ENCODE peak calls at places on chromosome 7, in eight cellular contexts. H is neural crest cell, N is endothelial cell, Z is nephron progenitor cell, Y is BE2C, R is pancreas, A is fibroblast of pulmonary artery, P is AG04450. V is an unnamed sample.

GRCh38 chr7:105989686-105990085 is 26.6 kb downstream of the CDHR3 start:
- DNase-seq in H (no peak), N (no peak), Z (no peak), Y (no peak), R (no peak), A (no peak), P (no peak), V (no peak)

GRCh38 chr7:81430150-81430549 is 339.7 kb downstream of the HGF start:
- DNase-seq in H (no peak), N (no peak), Z (no peak), Y (no peak), R (no peak), A (peak), P (no peak), V (peak)

GRCh38 chr7:17492437-17492836 is 194.0 kb downstream of the AHR start:
- DNase-seq in H (no peak), N (no peak), Z (no peak), Y (no peak), R (no peak), A (no peak), P (no peak), V (no peak)

GRCh38 chr7:132618956-132619305 is 42.7 kb upstream of the PLXNA4 start:
- DNase-seq in H (no peak), N (no peak), Z (no peak), Y (no peak), R (no peak), A (peak), P (no peak), V (peak)

GRCh38 chr7:148031019-148031418 is 559.5 kb upstream of the C7orf33 start:
- DNase-seq in H (no peak), N (no peak), Z (no peak), Y (no peak), R (no peak), A (no peak), P (no peak), V (no peak)

GRCh38 chr7:38310601-38311057 is 37.2 kb upstream of the TARP start:
- DNase-seq in H (no peak), N (no peak), Z (no peak), Y (peak), R (peak), A (peak), P (no peak), V (peak)

GRCh38 chr7:10300557-10300956 is 673.1 kb upstream of the PHF14 start:
- DNase-seq in H (no peak), N (no peak), Z (no peak), Y (no peak), R (no peak), A (no peak), P (no peak), V (no peak)

GRCh38 chr7:80916770-80917681 is 1.8 kb downstream of the SEMA3C start:
- DNase-seq in H (no peak), N (no peak), Z (no peak), Y (no peak), R (no peak), A (peak), P (no peak), V (peak)

GRCh38 chr7:127504715-127505114 is 80.7 kb downstream of the GCC1 start:
- DNase-seq in H (peak), N (peak), Z (peak), Y (peak), R (peak), A (peak), P (no peak), V (peak)

GRCh38 chr7:148772297-148773089 is 73.8 kb downstream of the CUL1 start:
- DNase-seq in H (no peak), N (no peak), Z (no peak), Y (peak), R (no peak), A (peak), P (peak), V (peak)

GRCh38 chr7:148500978-148501377 is 89.6 kb upstream of the C7orf33 start:
- DNase-seq in H (no peak), N (no peak), Z (no peak), Y (no peak), R (no peak), A (no peak), P (no peak), V (no peak)

GRCh38 chr7:112708236-112708635 is 82.0 kb downstream of the TMEM168 start:
- DNase-seq in H (no peak), N (no peak), Z (no peak), Y (no peak), R (no peak), A (no peak), P (no peak), V (no peak)

GRCh38 chr7:2717293-2717904 is 29.4 kb downstream of the AMZ1 start:
- DNase-seq in H (no peak), N (no peak), Z (peak), Y (peak), R (no peak), A (peak), P (no peak), V (no peak)

GRCh38 chr7:20287317-20287716 is 43.4 kb upstream of the ITGB8 start:
- DNase-seq in H (no peak), N (no peak), Z (no peak), Y (no peak), R (no peak), A (no peak), P (no peak), V (no peak)

GRCh38 chr7:148319316-148319808 is 271.2 kb upstream of the C7orf33 start:
- DNase-seq in H (no peak), N (no peak), Z (no peak), Y (no peak), R (no peak), A (no peak), P (no peak), V (no peak)

GRCh38 chr7:130966246-130967009 is 232.4 kb upstream of the KLF14 start:
- DNase-seq in H (no peak), N (no peak), Z (no peak), Y (no peak), R (no peak), A (no peak), P (no peak), V (peak)

GRCh38 chr7:85229544-85229943 is 42.7 kb upstream of the SEMA3D start:
- DNase-seq in H (no peak), N (no peak), Z (no peak), Y (no peak), R (no peak), A (no peak), P (no peak), V (no peak)

GRCh38 chr7:116177009-116177408 is 33.3 kb upstream of the TES start:
- DNase-seq in H (no peak), N (no peak), Z (no peak), Y (no peak), R (no peak), A (peak), P (peak), V (peak)

GRCh38 chr7:3482147-3482921 is 181.3 kb downstream of the SDK1 start:
- DNase-seq in H (peak), N (peak), Z (peak), Y (peak), R (no peak), A (peak), P (peak), V (peak)

GRCh38 chr7:47371733-47372368 is 210.1 kb downstream of the TNS3 start:
- DNase-seq in H (no peak), N (no peak), Z (peak), Y (peak), R (peak), A (peak), P (no peak), V (no peak)

GRCh38 chr7:31938650-31939049 is 131.6 kb downstream of the PDE1C start:
- DNase-seq in H (no peak), N (no peak), Z (no peak), Y (no peak), R (no peak), A (no peak), P (no peak), V (no peak)

GRCh38 chr7:91551377-91552175 is 287.3 kb downstream of the FZD1 start:
- DNase-seq in H (no peak), N (no peak), Z (no peak), Y (no peak), R (no peak), A (no peak), P (no peak), V (no peak)

GRCh38 chr7:29309041-29309860 is 114.7 kb downstream of the CHN2 start:
- DNase-seq in H (no peak), N (no peak), Z (no peak), Y (no peak), R (no peak), A (no peak), P (no peak), V (no peak)

GRCh38 chr7:11239311-11239710 is 265.6 kb downstream of the PHF14 start:
- DNase-seq in H (no peak), N (no peak), Z (no peak), Y (no peak), R (no peak), A (peak), P (no peak), V (no peak)

GRCh38 chr7:68642727-68643126 is 955.5 kb upstream of the AUTS2 start:
- DNase-seq in H (no peak), N (no peak), Z (no peak), Y (no peak), R (no peak), A (no peak), P (no peak), V (no peak)

GRCh38 chr7:68984331-68984730 is 613.9 kb upstream of the AUTS2 start:
- DNase-seq in H (no peak), N (no peak), Z (no peak), Y (no peak), R (no peak), A (no peak), P (no peak), V (no peak)

GRCh38 chr7:27992755-27993478 is 187.7 kb downstream of the JAZF1 start:
- DNase-seq in H (no peak), N (no peak), Z (no peak), Y (no peak), R (no peak), A (no peak), P (no peak), V (no peak)

GRCh38 chr7:101235050-101235449 is 2.6 kb downstream of the CLDN15 start:
- DNase-seq in H (no peak), N (peak), Z (no peak), Y (no peak), R (no peak), A (no peak), P (no peak), V (no peak)
- TF ChIP-seq CTCF in H (peak), N (peak), Z (peak), Y (peak), R (no peak), A (peak), P (peak), V (peak)

GRCh38 chr7:33336820-33337219 is 207.5 kb downstream of the BBS9 start:
- DNase-seq in H (no peak), N (no peak), Z (no peak), Y (no peak), R (no peak), A (no peak), P (no peak), V (no peak)

GRCh38 chr7:33339074-33339805 is 209.9 kb downstream of the BBS9 start:
- DNase-seq in H (no peak), N (no peak), Z (no peak), Y (no peak), R (no peak), A (no peak), P (no peak), V (peak)

DNA sequence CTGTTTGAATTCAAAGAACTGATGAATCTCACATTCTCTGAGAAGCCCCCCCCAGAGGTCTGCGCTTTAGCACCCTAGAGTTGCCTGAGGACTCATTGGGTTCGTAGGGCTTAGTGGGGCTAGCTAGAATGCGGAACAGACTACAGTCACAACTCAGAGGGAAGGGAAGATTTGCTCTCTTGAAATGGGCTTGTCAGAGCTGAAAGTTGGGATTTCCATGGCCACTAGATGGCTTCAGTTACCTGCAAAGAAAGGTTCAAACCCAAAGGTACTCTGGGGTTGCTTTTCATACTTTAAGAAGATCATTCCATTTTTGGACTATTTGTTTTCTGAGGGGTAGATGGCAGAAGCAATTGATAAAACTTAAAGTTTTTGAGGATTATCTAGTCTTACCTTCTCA is 205.0 kb downstream of the BBS9 start:
- DNase-seq in H (no peak), N (peak), Z (no peak), Y (peak), R (no peak), A (peak), P (no peak), V (peak)
- TF ChIP-seq CTCF in H (peak), N (peak), Z (peak), Y (peak), R (no peak), A (peak), P (peak), V (peak)

DNA sequence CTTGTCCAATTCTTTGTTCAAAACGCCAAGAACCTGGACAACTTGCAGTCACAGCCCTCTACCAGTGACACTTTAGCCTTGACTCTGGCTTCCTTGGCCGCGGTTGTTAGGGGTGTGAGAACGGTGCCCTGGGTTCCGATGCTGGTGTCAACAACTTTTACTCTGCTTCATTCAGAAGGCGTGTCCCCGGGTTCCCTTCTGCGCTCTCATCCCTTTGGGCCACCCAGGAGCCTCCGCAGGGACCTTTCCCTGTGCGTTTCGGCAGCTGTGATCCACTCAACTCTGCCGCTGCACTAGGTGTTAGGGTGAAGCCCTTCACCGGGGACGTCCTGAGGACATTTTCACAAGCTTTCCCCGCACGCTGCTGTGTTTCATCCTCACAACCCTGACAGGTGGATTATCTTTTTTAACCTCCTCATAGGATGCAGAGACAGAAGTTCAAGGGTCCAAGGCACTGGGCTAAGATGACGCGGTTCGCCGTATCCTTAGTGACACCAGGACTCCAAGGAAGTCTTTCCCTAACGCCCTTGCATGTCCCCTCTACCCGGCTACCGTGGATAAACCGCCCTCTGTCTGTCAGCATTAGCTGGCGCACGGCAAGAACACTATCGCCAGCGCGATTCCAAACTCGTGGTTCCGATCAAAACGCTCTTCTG is 133.5 kb upstream of the SHH start:
- DNase-seq in H (no peak), N (no peak), Z (no peak), Y (no peak), R (no peak), A (no peak), P (no peak), V (no peak)
- TF ChIP-seq CTCF in H (no peak), N (no peak), Z (no peak), Y (no peak), R (no peak), A (no peak), P (no peak), V (no peak)

GRCh38 chr7:1351881-1352625 is 107.2 kb downstream of the MICALL2 start:
- DNase-seq in H (no peak), N (no peak), Z (no peak), Y (no peak), R (no peak), A (no peak), P (no peak), V (no peak)

GRCh38 chr7:1346851-1347250 is 112.4 kb downstream of the MICALL2 start:
- DNase-seq in H (no peak), N (no peak), Z (no peak), Y (no peak), R (no peak), A (no peak), P (no peak), V (no peak)

GRCh38 chr7:1348836-1349335 is 110.4 kb downstream of the MICALL2 start:
- DNase-seq in H (no peak), N (no peak), Z (no peak), Y (no peak), R (no peak), A (no peak), P (no peak), V (no peak)

GRCh38 chr7:1348096-1348835 is 111.0 kb downstream of the MICALL2 start:
- DNase-seq in H (no peak), N (no peak), Z (no peak), Y (no peak), R (no peak), A (no peak), P (no peak), V (no peak)

DNA sequence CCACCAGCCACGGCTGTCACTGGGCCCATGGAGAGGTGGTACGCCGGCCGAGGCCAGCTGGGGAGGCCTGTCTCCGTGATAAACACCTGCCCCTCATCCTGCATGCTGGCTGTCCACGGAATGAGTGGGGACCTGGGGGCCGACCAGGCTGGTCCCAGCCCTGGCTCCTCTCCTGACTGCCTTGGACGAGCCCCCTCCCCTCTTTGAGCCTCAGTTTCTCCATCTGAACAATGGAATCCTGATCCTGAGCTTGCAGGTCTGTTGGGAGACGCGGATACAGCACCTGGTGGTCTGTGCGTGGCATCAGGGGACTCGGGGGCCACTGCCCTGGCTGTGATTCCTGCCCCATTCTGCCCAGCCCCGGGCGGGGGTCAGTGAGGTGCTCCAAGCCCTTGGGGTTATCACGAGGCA is 109.9 kb downstream of the MICALL2 start:
- DNase-seq in H (no peak), N (no peak), Z (no peak), Y (no peak), R (no peak), A (no peak), P (no peak), V (no peak)
- TF ChIP-seq CTCF in H (no peak), N (no peak), Z (no peak), Y (no peak), R (no peak), A (no peak), P (no peak), V (no peak)

GRCh38 chr7:4763091-4763793 is 12.2 kb upstream of the AP5Z1 start:
- DNase-seq in H (no peak), N (no peak), Z (no peak), Y (no peak), R (no peak), A (no peak), P (no peak), V (no peak)

GRCh38 chr7:4764402-4765007 is 10.9 kb upstream of the AP5Z1 start:
- DNase-seq in H (no peak), N (no peak), Z (no peak), Y (no peak), R (no peak), A (no peak), P (no peak), V (no peak)

GRCh38 chr7:4766666-4767530 is 8.5 kb upstream of the AP5Z1 start:
- DNase-seq in H (no peak), N (no peak), Z (no peak), Y (no peak), R (no peak), A (no peak), P (no peak), V (no peak)

GRCh38 chr7:4763794-4764185 is 11.6 kb upstream of the AP5Z1 start:
- DNase-seq in H (no peak), N (no peak), Z (no peak), Y (no peak), R (no peak), A (no peak), P (no peak), V (no peak)

GRCh38 chr7:4765776-4766490 is 9.5 kb upstream of the AP5Z1 start:
- DNase-seq in H (no peak), N (no peak), Z (no peak), Y (no peak), R (no peak), A (no peak), P (no peak), V (no peak)
- TF ChIP-seq CTCF in H (peak), N (peak), Z (peak), Y (peak), R (no peak), A (peak), P (peak), V (peak)

GRCh38 chr7:50706469-50706937 is 76.2 kb downstream of the GRB10 start:
- DNase-seq in H (no peak), N (no peak), Z (no peak), Y (no peak), R (no peak), A (no peak), P (no peak), V (no peak)
- TF ChIP-seq CTCF in H (no peak), N (no peak), Z (no peak), Y (no peak), R (no peak), A (no peak), P (no peak), V (no peak)

GRCh38 chr7:98288064-98288823 is 6.8 kb downstream of the BRI3 start:
- DNase-seq in H (no peak), N (no peak), Z (no peak), Y (no peak), R (peak), A (no peak), P (no peak), V (no peak)
- TF ChIP-seq CTCF in H (no peak), N (no peak), Z (no peak), Y (no peak), R (no peak), A (no peak), P (no peak), V (no peak)

GRCh38 chr7:152035807-152036206 is 10.3 kb downstream of the GALNT11 start:
- DNase-seq in H (no peak), N (no peak), Z (no peak), Y (no peak), R (no peak), A (no peak), P (no peak), V (no peak)

GRCh38 chr7:152025077-152025936 is at the start of gene GALNT11:
- DNase-seq in H (peak), N (peak), Z (peak), Y (peak), R (peak), A (peak), P (peak), V (peak)

GRCh38 chr7:152025937-152026890 is 740 bp downstream of the GALNT11 start:
- DNase-seq in H (no peak), N (no peak), Z (no peak), Y (no peak), R (no peak), A (no peak), P (no peak), V (no peak)

GRCh38 chr7:152030561-152030960 is 5.1 kb downstream of the GALNT11 start:
- DNase-seq in H (no peak), N (no peak), Z (no peak), Y (no peak), R (no peak), A (no peak), P (no peak), V (no peak)
- TF ChIP-seq CTCF in H (no peak), N (no peak), Z (no peak), Y (no peak), R (no peak), A (no peak), P (no peak), V (no peak)

DNA sequence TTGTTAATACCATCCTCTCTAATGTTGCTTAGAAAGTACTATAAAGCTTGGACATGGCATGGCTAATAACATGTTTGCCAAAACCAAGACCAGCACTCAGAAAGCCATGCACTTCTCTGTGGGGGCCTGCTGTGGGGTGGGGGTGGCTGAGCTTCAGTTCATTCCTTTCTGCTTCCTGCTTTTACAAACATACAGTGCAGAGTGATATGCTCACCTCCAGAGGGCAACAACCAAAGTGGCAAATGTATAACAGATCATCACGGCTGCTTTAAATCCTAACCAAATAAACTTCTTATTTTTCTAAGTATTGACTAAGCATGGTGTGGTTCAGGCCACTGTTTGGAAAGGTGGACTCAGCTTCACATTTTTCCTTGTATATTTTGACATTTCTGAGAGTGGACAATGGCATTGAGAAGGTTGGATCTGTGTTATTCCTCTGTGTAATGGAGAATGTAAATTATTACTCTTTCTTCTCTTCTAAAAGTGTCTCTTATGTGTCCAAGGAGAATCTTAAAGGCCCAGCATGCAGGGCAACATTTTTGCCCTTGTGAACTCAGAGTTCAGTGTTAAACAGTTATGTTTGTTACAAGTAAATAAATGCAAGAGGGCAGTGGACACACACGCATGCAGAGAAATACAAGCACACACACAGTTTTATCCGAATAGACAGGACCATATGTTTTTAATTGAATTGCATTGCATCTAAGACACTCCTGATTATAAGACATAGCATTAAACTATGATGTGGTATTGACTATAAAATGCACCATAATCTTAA is 186.1 kb downstream of the HERPUD2 start:
- DNase-seq in H (no peak), N (no peak), Z (no peak), Y (no peak), R (no peak), A (no peak), P (no peak), V (no peak)
- TF ChIP-seq CTCF in H (no peak), N (no peak), Z (no peak), Y (peak), R (no peak), A (peak), P (no peak), V (no peak)

V was measured in foreskin fibroblast.